ENCODE peak calls at places on chromosomes 12 and 14, in ten cellular contexts. Y is HS-5; G is cerebellum; P is activated CD4-positive, alpha-beta T cell treated with anti-CD3 and anti-CD28 coated beads for 48 hours; V is LNCaP clone FGC; M is lung microvascular endothelial cell; H is skeletal muscle cell; U is AG04450; Z is tibial artery; A is NCI-H446 treated with DMSO at 0.1 percent for 48 hours. N is an unnamed sample.

GRCh38 chr14:41925409-41925808 is 318.7 kb downstream of the LRFN5 start:
- DNase-seq in A (peak), M (no peak), Z (no peak), G (no peak), U (no peak), V (no peak), Y (peak), H (peak), P (no peak), N (no peak)

GRCh38 chr12:60935981-60936761 is 1324.0 kb upstream of the USP15 start:
- DNase-seq in P (no peak), H (no peak), V (no peak), M (no peak), Z (no peak), G (no peak), A (no peak), U (no peak), Y (no peak), N (no peak)

GRCh38 chr12:78887008-78887407 is 22.4 kb downstream of the SYT1 start:
- DNase-seq in Z (no peak), P (no peak), A (peak), U (no peak), M (peak), G (no peak), Y (peak), V (no peak), H (peak), N (no peak)

GRCh38 chr12:55654506-55655224 is 18.0 kb downstream of the OR10P1 start:
- DNase-seq in Z (no peak), Y (no peak), G (no peak), U (no peak), A (no peak), M (no peak), H (no peak), P (no peak), V (no peak), N (no peak)

GRCh38 chr12:78802593-78802992 is 62.0 kb upstream of the SYT1 start:
- DNase-seq in Z (no peak), U (peak), V (no peak), P (no peak), A (peak), G (no peak), Y (peak), H (peak), M (peak), N (no peak)

GRCh38 chr12:14691560-14691959 is 4.8 kb downstream of the GUCY2C start:
- DNase-seq in M (no peak), H (no peak), U (no peak), G (no peak), P (no peak), Y (no peak), V (no peak), Z (peak), A (peak), N (peak)

GRCh38 chr14:74616507-74616906 is 4.5 kb upstream of the LTBP2 start:
- DNase-seq in U (no peak), V (no peak), M (peak), Z (peak), Y (peak), G (no peak), H (no peak), A (no peak), P (peak), N (no peak)

GRCh38 chr14:103284574-103285467 is 49.2 kb upstream of the EIF5 start:
- DNase-seq in G (no peak), U (no peak), Y (peak), P (no peak), Z (no peak), M (no peak), V (no peak), H (no peak), A (no peak), N (no peak)

GRCh38 chr12:27123642-27124041 is 41.3 kb upstream of the C12orf71 start:
- DNase-seq in A (no peak), V (no peak), Z (no peak), H (no peak), Y (no peak), M (peak), G (no peak), U (no peak), P (no peak), N (no peak)

GRCh38 chr12:8045952-8046944 is 13.7 kb downstream of the FOXJ2 start:
- DNase-seq in V (peak), U (peak), H (peak), P (peak), G (peak), M (peak), A (no peak), Z (peak), Y (peak), N (no peak)

GRCh38 chr12:132606466-132606865 is 3.9 kb downstream of the LRCOL1 start:
- DNase-seq in P (no peak), M (no peak), A (no peak), H (no peak), G (no peak), U (no peak), Y (no peak), Z (no peak), V (no peak), N (no peak)

GRCh38 chr14:27026097-27026496 is 428.3 kb upstream of the NOVA1 start:
- DNase-seq in U (no peak), H (no peak), Z (no peak), G (no peak), A (no peak), Y (no peak), V (no peak), P (no peak), M (no peak), N (no peak)

GRCh38 chr12:103505371-103506236 is 9.8 kb upstream of the C12orf42 start:
- DNase-seq in M (no peak), Z (no peak), V (no peak), A (no peak), Y (no peak), G (no peak), H (no peak), U (no peak), P (peak), N (no peak)

GRCh38 chr12:3171195-3171591 is 94.0 kb downstream of the TSPAN9 start:
- DNase-seq in U (no peak), A (no peak), P (no peak), Y (no peak), V (no peak), Z (no peak), G (no peak), M (no peak), H (no peak), N (no peak)

GRCh38 chr14:52553002-52553670 is 500 bp downstream of the GPR137C start:
- DNase-seq in M (no peak), Y (no peak), G (peak), A (no peak), H (no peak), U (no peak), V (no peak), P (peak), Z (peak), N (no peak)

GRCh38 chr14:39382463-39382862 is 49.8 kb downstream of the FBXO33 start:
- DNase-seq in U (no peak), Z (no peak), Y (no peak), V (no peak), A (no peak), G (no peak), H (no peak), M (no peak), P (no peak), N (no peak)

GRCh38 chr12:6049587-6049986 is 74.9 kb downstream of the VWF start:
- DNase-seq in G (no peak), Y (no peak), Z (no peak), M (no peak), P (no peak), H (no peak), U (no peak), V (no peak), A (no peak), N (no peak)

GRCh38 chr14:61388976-61389576 is 67.7 kb downstream of the PRKCH start:
- DNase-seq in H (no peak), Y (no peak), G (no peak), V (no peak), Z (no peak), U (no peak), A (no peak), P (peak), M (peak), N (no peak)

N was measured in esophagus muscularis mucosa.